ENCODE peak calls at places on chromosomes 3 and 15, in five cellular contexts. E is ovary, C is cardiac muscle cell, W is stomach, M is tibial artery. T is an unnamed sample. For H3K36me3, the result is how much of the 10 kb centered on the place peaks cover.

GRCh38 chr15:69725957-69726356 is 273.3 kb downstream of the RPLP1 start:
- DNase-seq in C (no peak), E (no peak), M (no peak), W (no peak), T (no peak)

GRCh38 chr15:98878172-98878571 is 129.4 kb downstream of the PGPEP1L start:
- DNase-seq in M (no peak), W (no peak), E (no peak), C (no peak), T (no peak)

GRCh38 chr15:28917791-28918140 is 32.0 kb downstream of the APBA2 start:
- DNase-seq in E (no peak), M (peak), W (no peak), C (no peak), T (no peak)

GRCh38 chr15:57069423-57069822 is 151.0 kb downstream of the TCF12 start:
- DNase-seq in C (no peak), E (no peak), W (no peak), M (no peak), T (no peak)

GRCh38 chr3:12246758-12247157 is 42.1 kb upstream of the PPARG start:
- DNase-seq in W (no peak), C (no peak), E (no peak), M (no peak), T (no peak)

GRCh38 chr3:49422379-49423248 is at the start of gene AMT:
- DNase-seq in M (no peak), E (no peak), W (peak), C (peak), T (peak)

GRCh38 chr3:64222501-64222900 is 2.8 kb downstream of the PRICKLE2 start:
- DNase-seq in M (no peak), E (no peak), C (no peak), W (no peak), T (no peak)

GRCh38 chr15:66647358-66647757 is 54.7 kb upstream of the SMAD6 start:
- DNase-seq in C (no peak), W (peak), M (no peak), E (peak), T (no peak)

GRCh38 chr3:81307221-81307620 is 454.2 kb downstream of the GBE1 start:
- DNase-seq in W (no peak), C (no peak), M (no peak), E (no peak), T (no peak)

GRCh38 chr3:129577356-129577755 is 29.1 kb downstream of the PLXND1 start:
- DNase-seq in M (no peak), C (no peak), E (no peak), W (no peak), T (peak)

GRCh38 chr3:49205154-49205788 is 33.9 kb downstream of the KLHDC8B start:
- DNase-seq in C (no peak), M (no peak), W (no peak), E (no peak), T (no peak)

GRCh38 chr15:78024883-78025282 is 52.6 kb downstream of the TBC1D2B start:
- DNase-seq in E (no peak), W (no peak), C (no peak), M (no peak), T (no peak)

GRCh38 chr15:71447328-71448250 is 332.3 kb downstream of the THSD4 start:
- DNase-seq in M (no peak), C (no peak), W (peak), E (no peak), T (no peak)

GRCh38 chr3:93973160-93974126 is at the start of gene PROS1:
- DNase-seq in W (peak), E (peak), M (peak), C (peak), T (peak)

GRCh38 chr3:153291052-153291689 is 129.1 kb downstream of the RAP2B start:
- DNase-seq in W (no peak), M (no peak), E (no peak), C (peak), T (no peak)

GRCh38 chr3:150545419-150546225 is 674 bp downstream of the SERP1 start:
- DNase-seq in W (peak), C (peak), M (peak), E (no peak), T (peak)

GRCh38 chr3:11145888-11146287 is 8.4 kb upstream of the HRH1 start:
- DNase-seq in M (no peak), W (no peak), E (no peak), C (no peak), T (no peak)

GRCh38 chr15:71691322-71691699 is 119.0 kb upstream of the NR2E3 start:
- DNase-seq in M (no peak), W (no peak), E (no peak), C (no peak), T (no peak)

GRCh38 chr3:42129014-42129953 is 38.1 kb downstream of the TRAK1 start:
- DNase-seq in W (peak), M (no peak), E (no peak), C (no peak), T (peak)
- H3K4me3 ChIP-seq in W (no peak), M (no peak), E (no peak), C (no peak), T (no peak)

GRCh38 chr3:71048948-71049347 is 534.6 kb downstream of the FOXP1 start:
- DNase-seq in C (no peak), M (no peak), E (no peak), W (peak), T (no peak)

GRCh38 chr3:71051259-71051595 is 532.3 kb downstream of the FOXP1 start:
- DNase-seq in E (no peak), W (no peak), C (no peak), M (no peak), T (no peak)

GRCh38 chr3:71050521-71051258 is 532.8 kb downstream of the FOXP1 start:
- DNase-seq in C (no peak), W (no peak), M (no peak), E (no peak), T (no peak)

GRCh38 chr3:71051893-71052687 is 531.4 kb downstream of the FOXP1 start:
- DNase-seq in C (no peak), W (no peak), E (no peak), M (no peak), T (no peak)

DNA sequence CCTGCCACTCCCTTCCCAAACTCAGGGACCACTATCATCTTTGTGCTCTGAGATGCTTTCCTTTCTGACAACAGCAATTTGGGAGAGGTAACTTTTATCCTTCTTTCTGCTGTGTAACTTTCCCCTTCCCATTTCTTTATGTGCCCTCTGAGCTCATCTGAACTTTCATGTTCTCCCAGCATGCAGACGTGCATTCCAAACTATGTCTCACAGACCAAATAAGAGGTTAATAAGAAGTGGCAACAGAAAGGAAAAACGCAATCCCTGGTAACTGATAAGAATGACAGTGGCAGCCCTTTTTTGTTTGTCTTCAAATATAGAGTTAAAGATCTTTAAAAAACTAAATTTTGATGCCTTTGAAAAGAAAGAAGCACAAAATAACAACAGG is 533.4 kb downstream of the FOXP1 start:
- DNase-seq in C (no peak), W (no peak), M (no peak), E (no peak), T (no peak)
- H3K36me3 ChIP-seq in C (under half), W (half or more), M (under half), E (under half), T (under half)

DNA sequence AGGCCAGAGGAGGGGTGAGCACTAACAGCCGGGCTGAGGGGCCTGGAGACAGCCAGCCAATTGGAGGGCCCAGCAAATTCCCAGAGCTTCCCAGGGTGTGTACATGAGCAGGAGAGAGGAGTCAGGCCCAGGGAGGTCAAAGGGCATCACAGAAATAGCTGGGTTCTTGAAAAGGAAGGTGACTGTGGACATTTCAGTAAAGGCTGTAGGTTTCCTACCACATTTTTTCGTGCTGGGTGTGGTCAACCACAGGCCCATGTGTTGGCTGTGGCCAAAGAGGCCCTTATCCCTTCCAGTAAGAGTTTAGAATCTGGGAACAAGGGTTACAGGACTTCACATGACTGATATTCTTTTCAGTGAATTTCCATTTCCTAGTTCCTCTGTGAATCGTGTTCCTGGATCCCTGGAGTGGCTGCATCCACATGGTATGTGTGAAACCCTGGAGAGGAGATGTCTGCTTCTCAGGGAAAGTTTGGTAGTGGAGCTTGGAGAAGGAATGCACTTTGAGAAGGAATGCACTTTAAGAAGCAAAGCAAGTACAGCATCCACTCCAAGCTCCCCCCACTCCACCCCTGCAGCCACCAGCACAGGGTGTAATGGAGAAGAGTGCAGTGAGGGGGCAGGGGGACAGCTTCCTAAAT is 73.2 kb upstream of the HEG1 start:
- DNase-seq in M (no peak), E (no peak), W (no peak), C (no peak), T (peak)
- H3K4me3 ChIP-seq in M (no peak), E (no peak), W (no peak), C (no peak), T (no peak)

GRCh38 chr15:92925409-92925808 is 25.3 kb downstream of the CHD2 start:
- DNase-seq in C (no peak), W (no peak), M (no peak), E (no peak), T (no peak)
- H3K36me3 ChIP-seq in C (half or more), W (half or more), M (half or more), E (under half), T (under half)

GRCh38 chr3:71304684-71305083 is 278.8 kb downstream of the FOXP1 start:
- DNase-seq in C (peak), M (no peak), W (no peak), E (peak), T (peak)

GRCh38 chr3:71302604-71303003 is 280.9 kb downstream of the FOXP1 start:
- DNase-seq in C (no peak), W (no peak), E (no peak), M (no peak), T (no peak)

GRCh38 chr3:71305246-71306206 is 278.0 kb downstream of the FOXP1 start:
- DNase-seq in M (no peak), E (peak), W (peak), C (peak), T (peak)

GRCh38 chr3:71304261-71304646 is 279.3 kb downstream of the FOXP1 start:
- DNase-seq in C (no peak), W (no peak), M (no peak), E (no peak), T (no peak)

GRCh38 chr3:71303627-71304260 is 279.8 kb downstream of the FOXP1 start:
- DNase-seq in M (no peak), C (peak), W (no peak), E (no peak), T (no peak)
- H3K4me3 ChIP-seq in M (no peak), C (peak), W (peak), E (no peak), T (no peak)

DNA sequence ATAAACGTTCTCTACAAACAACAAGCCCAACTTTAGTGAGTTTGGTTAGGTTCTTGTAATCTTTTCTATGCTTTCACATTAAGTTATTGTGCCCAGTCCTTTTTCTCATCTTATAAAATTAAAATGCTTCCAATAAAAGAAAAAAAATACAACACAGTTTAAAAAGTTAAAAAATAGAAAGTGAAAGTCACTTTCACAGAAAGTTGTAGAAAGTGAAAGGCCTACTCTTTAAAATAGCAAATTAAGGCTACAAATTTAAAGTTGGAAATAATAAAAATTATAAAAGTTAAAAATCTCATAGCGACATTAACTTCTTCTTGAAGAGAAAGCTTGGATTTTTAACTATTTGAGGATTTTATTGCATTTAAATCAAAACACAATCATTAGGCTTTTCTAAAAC is 35.9 kb downstream of the CD47 start:
- DNase-seq in M (no peak), E (no peak), C (no peak), W (no peak), T (no peak)
- H3K36me3 ChIP-seq in M (under half), E (under half), C (under half), W (half or more), T (under half)

GRCh38 chr3:43214616-43215015 is 71.7 kb upstream of the SNRK start:
- DNase-seq in W (no peak), E (no peak), C (no peak), M (no peak), T (no peak)

GRCh38 chr3:43215138-43215537 is 71.2 kb upstream of the SNRK start:
- DNase-seq in E (no peak), C (no peak), W (no peak), M (no peak), T (no peak)

GRCh38 chr3:43217206-43217605 is 69.1 kb upstream of the SNRK start:
- DNase-seq in M (no peak), C (no peak), E (no peak), W (no peak), T (no peak)

GRCh38 chr3:43217633-43218032 is 68.7 kb upstream of the SNRK start:
- DNase-seq in W (no peak), E (no peak), M (no peak), C (no peak), T (no peak)

DNA sequence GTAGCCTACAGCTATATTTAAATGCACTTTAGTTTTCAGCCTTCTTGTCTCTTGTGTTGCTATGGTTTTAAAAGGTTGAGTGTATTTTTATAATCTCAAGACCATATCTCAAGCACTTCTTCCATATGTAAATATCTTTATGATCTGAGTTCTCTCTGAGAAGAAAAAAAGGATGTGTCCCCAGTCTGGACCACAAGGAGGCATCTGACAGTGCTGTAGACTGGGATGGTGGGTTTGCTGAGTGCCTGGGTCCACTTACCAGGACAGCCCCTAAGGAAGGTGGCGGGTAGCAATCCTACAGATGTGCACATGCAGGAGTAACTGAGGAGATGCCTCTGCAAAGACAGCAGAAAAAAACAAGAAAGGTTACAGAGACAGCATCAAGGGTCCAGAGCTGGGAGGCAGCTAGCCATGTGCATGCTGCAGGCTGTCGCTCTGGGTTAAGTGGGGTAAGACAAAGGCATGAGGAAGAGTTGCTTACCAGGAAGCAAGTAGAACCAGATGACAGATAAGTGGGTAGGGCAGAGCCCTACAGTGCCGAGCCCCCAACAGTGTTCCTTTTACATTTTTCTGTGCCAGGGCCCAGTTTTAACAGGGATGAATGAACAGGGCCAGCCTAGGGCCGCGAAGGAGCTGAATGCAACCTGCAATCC is 70.5 kb upstream of the SNRK start:
- DNase-seq in M (no peak), C (no peak), E (no peak), W (no peak), T (no peak)
- H3K4me3 ChIP-seq in M (no peak), C (no peak), E (no peak), W (no peak), T (no peak)

GRCh38 chr3:53255775-53256703 is at the start of gene TKT:
- DNase-seq in C (peak), E (peak), W (peak), M (peak), T (peak)
- H3K36me3 ChIP-seq in C (under half), E (under half), W (under half), M (under half), T (under half)